ENCODE peak calls at places on chromosomes 6 and 20, in seven cellular contexts. R is CD8-positive, alpha-beta T cell; D is right atrium auricular region; P is neural crest cell; E is sigmoid colon; C is cardiac fibroblast; U is glutamatergic neuron. G is an unnamed sample.

GRCh38 chr6:139482184-139482751 is 107.8 kb upstream of the CITED2 start:
- DNase-seq in E (no peak), C (peak; percentile 20), U (no peak), P (no peak), R (no peak), D (no peak), G (no peak)

GRCh38 chr20:59518881-59519706 is 85.2 kb upstream of the PHACTR3 start:
- DNase-seq in D (no peak), C (peak; percentile 60), U (no peak), R (no peak), E (no peak), P (no peak), G (no peak)

GRCh38 chr6:129853996-129854711 is 7.0 kb downstream of the TMEM244 start:
- DNase-seq in R (no peak), D (no peak), P (no peak), E (no peak), U (no peak), C (peak; percentile 58), G (no peak)

GRCh38 chr6:83057705-83058321 is 7.8 kb downstream of the UBE3D start:
- DNase-seq in E (no peak), U (peak; percentile 61), D (no peak), R (no peak), C (peak; percentile 69), P (peak; percentile 34), G (no peak)

GRCh38 chr6:95589826-95590570 is 12.7 kb downstream of the MANEA start:
- DNase-seq in P (no peak), C (no peak), E (no peak), U (no peak), D (no peak), R (no peak), G (no peak)

GRCh38 chr6:149271348-149272340 is 45.9 kb upstream of the TAB2 start:
- DNase-seq in U (no peak), E (no peak), D (no peak), P (no peak), R (peak; percentile 64), C (peak; percentile 49), G (no peak)

GRCh38 chr6:3566812-3567211 is 110.0 kb upstream of the SLC22A23 start:
- DNase-seq in D (no peak), R (no peak), C (peak; percentile 76), U (no peak), E (no peak), P (no peak), G (no peak)

GRCh38 chr6:100096356-100096755 is 102.3 kb upstream of the MCHR2 start:
- DNase-seq in R (no peak), U (no peak), D (no peak), C (no peak), P (no peak), E (no peak), G (no peak)

GRCh38 chr6:93474733-93475179 is 55.4 kb upstream of the EPHA7 start:
- DNase-seq in P (no peak), R (no peak), D (no peak), C (no peak), E (peak; percentile 84), U (no peak), G (no peak)

GRCh38 chr20:24151621-24152020 is 163.0 kb upstream of the GGTLC1 start:
- DNase-seq in U (no peak), D (peak; percentile 26), C (no peak), R (no peak), P (no peak), E (no peak), G (no peak)

GRCh38 chr20:23880426-23880825 is 878 bp upstream of the CST5 start:
- DNase-seq in P (no peak), R (no peak), D (no peak), C (no peak), E (no peak), U (no peak), G (no peak)

GRCh38 chr6:36297511-36297910 is 27.7 kb downstream of the PNPLA1 start:
- DNase-seq in U (no peak), P (no peak), C (no peak), D (no peak), E (no peak), R (no peak), G (no peak)

GRCh38 chr6:167416676-167417430 is 92.0 kb downstream of the TTLL2 start:
- DNase-seq in R (no peak), E (no peak), U (no peak), D (no peak), C (no peak), P (no peak), G (no peak)

GRCh38 chr20:6956574-6956973 is 189.1 kb downstream of the BMP2 start:
- DNase-seq in R (no peak), C (peak; percentile 39), D (no peak), E (no peak), P (no peak), U (no peak), G (no peak)

GRCh38 chr6:132060591-132060990 is 109.4 kb upstream of the CCN2 start:
- DNase-seq in P (no peak), R (no peak), E (no peak), U (no peak), D (no peak), C (peak; percentile 91), G (no peak)

GRCh38 chr6:150269857-150270223 is 99.0 kb upstream of the IYD start:
- DNase-seq in R (no peak), D (no peak), C (peak; percentile 34), U (no peak), P (no peak), E (no peak), G (no peak)

GRCh38 chr6:115945306-115945705 is 115.4 kb downstream of the FRK start:
- DNase-seq in E (no peak), U (no peak), C (peak; percentile 2), D (no peak), R (no peak), P (no peak), G (no peak)

GRCh38 chr20:9508696-9509178 is 5.7 kb upstream of the LAMP5 start:
- DNase-seq in U (peak; percentile 24), C (no peak), R (no peak), D (no peak), E (no peak), P (no peak), G (no peak)

GRCh38 chr6:7085911-7086310 is 21.9 kb upstream of the RREB1 start:
- DNase-seq in D (peak; percentile 66), E (peak; percentile 67), U (peak; percentile 33), R (no peak), C (peak; percentile 15), P (no peak), G (peak; percentile 46)

GRCh38 chr6:14313220-14313619 is 195.6 kb downstream of the CD83 start:
- DNase-seq in P (no peak), D (no peak), U (no peak), E (no peak), R (no peak), C (no peak), G (no peak)

GRCh38 chr6:14315353-14315752 is 197.8 kb downstream of the CD83 start:
- DNase-seq in C (no peak), E (no peak), R (no peak), P (no peak), U (no peak), D (no peak), G (no peak)

GRCh38 chr6:14320342-14320741 is 202.8 kb downstream of the CD83 start:
- DNase-seq in D (no peak), U (no peak), E (no peak), P (no peak), R (no peak), C (no peak), G (no peak)

GRCh38 chr6:14317616-14318015 is 200.0 kb downstream of the CD83 start:
- DNase-seq in C (no peak), P (no peak), U (peak; percentile 54), D (no peak), R (no peak), E (no peak), G (no peak)

DNA sequence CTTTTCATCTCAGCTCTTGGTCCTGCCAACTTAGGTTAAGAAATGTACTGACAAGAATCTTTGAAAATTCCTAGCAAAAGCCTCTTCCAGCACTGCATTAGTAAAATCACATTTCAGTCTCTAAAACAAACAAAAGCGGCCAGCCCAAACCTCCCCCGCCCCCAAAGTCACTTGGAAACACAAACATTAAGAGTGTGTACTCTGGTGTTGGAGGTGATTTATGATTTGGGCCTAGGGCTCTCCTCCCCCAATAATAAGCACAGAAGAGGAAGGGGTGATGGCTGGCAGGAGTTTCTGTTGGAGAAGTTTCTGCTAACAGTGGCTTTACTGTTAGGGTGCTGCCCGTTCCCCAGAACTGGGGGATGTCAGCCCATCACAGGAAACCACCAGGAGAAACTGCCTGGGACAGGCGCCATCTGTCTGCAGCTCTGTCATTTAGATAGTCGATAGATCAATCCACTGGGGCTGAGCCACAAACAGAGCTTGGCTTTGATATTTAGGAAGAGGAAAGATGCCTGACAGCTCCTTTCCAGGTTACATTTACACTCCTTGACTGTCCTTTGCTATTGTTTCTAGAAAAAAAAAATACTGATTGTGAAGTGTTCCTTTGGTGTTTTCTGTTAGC is 199.5 kb downstream of the CD83 start:
- DNase-seq in U (peak; percentile 28), D (no peak), E (no peak), C (no peak), P (no peak), R (no peak), G (no peak)
- TF ChIP-seq CTCF in U (no peak), D (no peak), E (no peak), C (no peak), P (peak; percentile 13), R (no peak), G (no peak)

DNA sequence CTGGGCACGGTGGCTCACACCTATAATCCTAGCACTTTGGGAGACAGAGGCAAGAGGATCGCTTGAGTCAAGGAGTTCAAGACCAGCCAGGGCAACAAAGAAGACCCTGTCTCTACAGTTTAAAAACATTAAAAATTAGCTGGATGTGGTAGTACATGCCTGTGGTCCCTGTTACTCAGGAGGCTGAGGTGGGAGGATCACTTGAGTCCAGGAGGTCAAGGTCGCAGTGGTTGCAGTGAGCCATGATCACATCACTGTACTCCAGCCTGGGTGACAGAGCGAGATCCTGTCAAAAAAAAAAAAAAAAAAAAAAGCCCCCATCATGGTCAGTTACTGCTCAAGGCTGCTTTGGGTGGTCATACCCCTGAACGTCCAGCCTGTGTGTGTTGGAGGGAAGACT is 55.8 kb downstream of the ARHGAP40 start:
- DNase-seq in P (no peak), C (no peak), D (no peak), R (no peak), U (no peak), E (no peak), G (no peak)
- TF ChIP-seq CTCF in P (no peak), C (no peak), D (no peak), R (no peak), U (no peak), E (no peak), G (no peak)

GRCh38 chr6:158958504-158959386 is 41.3 kb downstream of the RSPH3 start:
- DNase-seq in P (no peak), C (no peak), D (no peak), U (no peak), E (no peak), R (no peak), G (no peak)
- TF ChIP-seq CTCF in P (no peak), C (no peak), D (no peak), U (no peak), E (no peak), R (peak; percentile 21), G (no peak)

GRCh38 chr6:134619077-134619476 is 301.2 kb upstream of the SGK1 start:
- DNase-seq in D (no peak), U (no peak), R (no peak), E (no peak), P (no peak), C (no peak), G (no peak)
- TF ChIP-seq CTCF in D (no peak), U (no peak), R (no peak), E (no peak), P (no peak), C (no peak), G (no peak)